ENCODE peak calls at places on chromosomes 12 and 14, in ten cellular contexts. I, D, W, J, O, B, C, F, Y and R are unnamed samples.

GRCh38 chr14:32608880-32609279 is 279.8 kb downstream of the AKAP6 start:
- DNase-seq in I (peak; percentile 73), D (no peak), W (no peak), J (no peak), O (no peak), B (no peak), C (peak; percentile 54), F (no peak), Y (no peak), R (no peak)

GRCh38 chr12:45369065-45369464 is 153.2 kb downstream of the ANO6 start:
- DNase-seq in I (peak; percentile 73), D (peak; percentile 83), W (no peak), J (no peak), O (no peak), B (no peak), C (peak; percentile 73), F (no peak), Y (no peak), R (no peak)

GRCh38 chr12:61993734-61994345 is 266.4 kb upstream of the USP15 start:
- DNase-seq in I (peak; percentile 13), D (peak; percentile 6), W (no peak), J (no peak), O (no peak), B (no peak), C (peak; percentile 4), F (peak; percentile 51), Y (peak; percentile 38), R (peak; percentile 30)

GRCh38 chr12:1562813-1563412 is 31.5 kb downstream of the FBXL14 start:
- DNase-seq in I (peak; percentile 52), D (no peak), W (no peak), J (no peak), O (no peak), B (no peak), C (no peak), F (no peak), Y (no peak), R (no peak)

GRCh38 chr12:122327494-122328385 is 61.4 kb upstream of the VPS33A start:
- DNase-seq in I (no peak), D (no peak), W (no peak), J (no peak), O (no peak), B (no peak), C (no peak), F (no peak), Y (no peak), R (no peak)

GRCh38 chr12:508795-509194 is 49.1 kb downstream of the B4GALNT3 start:
- DNase-seq in I (no peak), D (no peak), W (no peak), J (no peak), O (no peak), B (no peak), C (no peak), F (no peak), Y (peak; percentile 30), R (no peak)

GRCh38 chr12:68451261-68452091 is 119.3 kb upstream of the MDM1 start:
- DNase-seq in I (peak; percentile 76), D (peak; percentile 89), W (peak; percentile 44), J (peak; percentile 32), O (peak; percentile 39), B (no peak), C (peak; percentile 62), F (peak; percentile 72), Y (no peak), R (peak; percentile 16)

GRCh38 chr12:131710464-131711457 is at the start of gene SFSWAP:
- DNase-seq in I (peak; percentile 88), D (peak; percentile 65), W (peak; percentile 74), J (peak; percentile 70), O (peak; percentile 70), B (peak; percentile 75), C (peak; percentile 75), F (peak; percentile 83), Y (peak; percentile 89), R (peak; percentile 70)

GRCh38 chr12:49121047-49121696 is 10.0 kb downstream of the TUBA1B start:
- DNase-seq in I (peak; percentile 58), D (peak; percentile 71), W (peak; percentile 32), J (no peak), O (no peak), B (no peak), C (peak; percentile 73), F (peak; percentile 35), Y (peak; percentile 87), R (peak; percentile 48)